ENCODE peak calls at places on chromosome 6, in six cellular contexts. F is AG09309; D is left cardiac atrium; W is stimulated activated CD4-positive, alpha-beta T cell treated with anti-CD3 and anti-CD28 coated beads, Interleukin-4, amount 100 ng/mL, for 48 hours; A is caudate nucleus; E is activated naive CD8-positive, alpha-beta T cell treated with anti-CD3 and anti-CD28 coated beads, Interleukin-2, amount 50 U/mL, for 24 hours. Q is an unnamed sample.

GRCh38 chr6:39791311-39791710 is 865 bp upstream of the DAAM2 start:
- DNase-seq in F (no peak), D (no peak), W (no peak), A (no peak), E (no peak), Q (no peak)

GRCh38 chr6:159727717-159728440 is 573 bp downstream of the WTAP start:
- DNase-seq in F (no peak), D (peak), W (no peak), A (no peak), E (peak), Q (no peak)

GRCh38 chr6:63333440-63333839 is 13.7 kb upstream of the LGSN start:
- DNase-seq in F (no peak), D (no peak), W (no peak), A (no peak), E (no peak), Q (no peak)

GRCh38 chr6:140485740-140486467 is 1111.5 kb upstream of the CITED2 start:
- DNase-seq in F (peak), D (peak), W (no peak), A (peak), E (peak), Q (no peak)

GRCh38 chr6:130848945-130849344 is 21.7 kb downstream of the SMLR1 start:
- DNase-seq in F (no peak), D (no peak), W (no peak), A (no peak), E (peak), Q (no peak)

GRCh38 chr6:97189767-97190166 is 93.2 kb downstream of the MMS22L start:
- DNase-seq in F (peak), D (no peak), W (no peak), A (no peak), E (no peak), Q (no peak)

GRCh38 chr6:8506123-8506522 is 70.8 kb upstream of the SLC35B3 start:
- DNase-seq in F (no peak), D (no peak), W (no peak), A (no peak), E (no peak), Q (no peak)

GRCh38 chr6:138618168-138618567 is 118.9 kb upstream of the NHSL1 start:
- DNase-seq in F (no peak), D (no peak), W (no peak), A (no peak), E (no peak), Q (no peak)

GRCh38 chr6:34485321-34486060 is 19.6 kb downstream of the PACSIN1 start:
- DNase-seq in F (no peak), D (no peak), W (no peak), A (no peak), E (no peak), Q (no peak)

GRCh38 chr6:150144294-150144868 is 1.5 kb downstream of the PPP1R14C start:
- DNase-seq in F (peak), D (no peak), W (no peak), A (no peak), E (no peak), Q (no peak)

GRCh38 chr6:3001773-3002293 is 2.1 kb downstream of the NQO2 start:
- DNase-seq in F (no peak), D (no peak), W (no peak), A (no peak), E (no peak), Q (no peak)

GRCh38 chr6:148238713-148239112 is 103.9 kb upstream of the SASH1 start:
- DNase-seq in F (no peak), D (no peak), W (no peak), A (no peak), E (no peak), Q (no peak)

GRCh38 chr6:147691436-147691835 is 182.9 kb downstream of the SAMD5 start:
- DNase-seq in F (no peak), D (no peak), W (no peak), A (no peak), E (no peak), Q (no peak)

GRCh38 chr6:31356216-31356945 is 598 bp downstream of the HLA-B start:
- DNase-seq in F (no peak), D (peak), W (no peak), A (no peak), E (peak), Q (peak)

GRCh38 chr6:52310932-52311331 is 26.4 kb upstream of the MCM3 start:
- DNase-seq in F (no peak), D (no peak), W (no peak), A (peak), E (no peak), Q (no peak)

GRCh38 chr6:147159536-147160374 is 44.5 kb upstream of the STXBP5 start:
- DNase-seq in F (no peak), D (no peak), W (no peak), A (no peak), E (no peak), Q (no peak)

GRCh38 chr6:81981812-81982211 is 229.3 kb upstream of the TENT5A start:
- DNase-seq in F (no peak), D (no peak), W (no peak), A (no peak), E (no peak), Q (no peak)

GRCh38 chr6:1486387-1486786 is 97.0 kb downstream of the FOXF2 start:
- DNase-seq in F (no peak), D (no peak), W (no peak), A (no peak), E (no peak), Q (no peak)

GRCh38 chr6:107192739-107193296 is 77.5 kb upstream of the BEND3 start:
- DNase-seq in F (no peak), D (no peak), W (no peak), A (no peak), E (no peak), Q (no peak)

GRCh38 chr6:123655520-123656306 is 19.0 kb upstream of the TRDN start:
- DNase-seq in F (no peak), D (no peak), W (no peak), A (no peak), E (no peak), Q (no peak)

Q was measured in left ventricle myocardium inferior.